ENCODE peak calls at places on chromosomes 2 and 18, in seven cellular contexts. H is Daoy; I is KBM-7; K is MM.1S; T is stimulated activated CD8-positive, alpha-beta memory T cell treated with anti-CD3 and anti-CD28 coated beads, Interleukin-7, amount 100 ng/mL, for 48 hours; Y is left lobe of liver; W is thyroid gland. U is an unnamed sample.

GRCh38 chr2:11343344-11343625 is 1.2 kb downstream of the ROCK2 start:
- DNase-seq in H (no peak), I (no peak), K (no peak), T (no peak), Y (no peak), W (no peak), U (no peak)

GRCh38 chr18:51006061-51006818 is 23.8 kb upstream of the SMAD4 start:
- DNase-seq in H (no peak), I (no peak), K (no peak), T (no peak), Y (no peak), W (no peak), U (no peak)

GRCh38 chr2:189549440-189549832 is 31.1 kb downstream of the SLC40A1 start:
- DNase-seq in H (no peak), I (no peak), K (no peak), T (no peak), Y (no peak), W (no peak), U (no peak)

GRCh38 chr2:109255594-109255993 is 126.6 kb downstream of the SH3RF3 start:
- DNase-seq in H (no peak), I (no peak), K (peak), T (no peak), Y (no peak), W (no peak), U (no peak)

GRCh38 chr2:162198239-162198638 is 45.0 kb downstream of the FAP start:
- DNase-seq in H (no peak), I (no peak), K (no peak), T (no peak), Y (no peak), W (no peak), U (no peak)

GRCh38 chr2:135657806-135658582 is 83.7 kb upstream of the UBXN4 start:
- DNase-seq in H (no peak), I (no peak), K (no peak), T (peak), Y (no peak), W (no peak), U (no peak)

GRCh38 chr18:66560092-66560491 is 43.8 kb downstream of the CDH19 start:
- DNase-seq in H (no peak), I (no peak), K (peak), T (no peak), Y (no peak), W (peak), U (no peak)

GRCh38 chr2:38092196-38092902 is 16.4 kb upstream of the CYP1B1 start:
- DNase-seq in H (peak), I (peak), K (no peak), T (no peak), Y (no peak), W (no peak), U (no peak)

GRCh38 chr2:80852079-80852807 is 547.7 kb upstream of the LRRTM1 start:
- DNase-seq in H (no peak), I (no peak), K (no peak), T (no peak), Y (no peak), W (no peak), U (no peak)

GRCh38 chr2:240303896-240304745 is 131.3 kb upstream of the GPC1 start:
- DNase-seq in H (no peak), I (no peak), K (no peak), T (no peak), Y (peak), W (no peak), U (peak)

GRCh38 chr2:3486047-3487027 is 33.0 kb downstream of the ADI1 start:
- DNase-seq in H (no peak), I (no peak), K (no peak), T (no peak), Y (no peak), W (no peak), U (no peak)

GRCh38 chr2:65722028-65722427 is 289.6 kb upstream of the SPRED2 start:
- DNase-seq in H (peak), I (peak), K (no peak), T (no peak), Y (no peak), W (peak), U (no peak)

GRCh38 chr2:71896385-71897144 is 251.1 kb downstream of the CYP26B1 start:
- DNase-seq in H (no peak), I (no peak), K (no peak), T (no peak), Y (no peak), W (no peak), U (peak)

GRCh38 chr2:73972846-73973245 is 11.9 kb upstream of the TET3 start:
- DNase-seq in H (no peak), I (peak), K (no peak), T (no peak), Y (no peak), W (no peak), U (no peak)

GRCh38 chr2:173997269-173997668 is 32.1 kb upstream of the SP3 start:
- DNase-seq in H (no peak), I (peak), K (peak), T (no peak), Y (peak), W (peak), U (no peak)

GRCh38 chr2:198096965-198097364 is 292.6 kb downstream of the PLCL1 start:
- DNase-seq in H (no peak), I (no peak), K (no peak), T (no peak), Y (no peak), W (no peak), U (no peak)

GRCh38 chr2:42967959-42968674 is 175.7 kb upstream of the HAAO start:
- DNase-seq in H (peak), I (peak), K (no peak), T (no peak), Y (no peak), W (peak), U (peak)

GRCh38 chr18:78514910-78515670 is 464.5 kb upstream of the SALL3 start:
- DNase-seq in H (no peak), I (no peak), K (no peak), T (no peak), Y (peak), W (no peak), U (peak)

GRCh38 chr2:234975611-234976010 is 23.8 kb downstream of the SH3BP4 start:
- DNase-seq in H (no peak), I (no peak), K (no peak), T (no peak), Y (no peak), W (no peak), U (no peak)

GRCh38 chr2:216632952-216633615 is at the start of gene IGFBP2:
- DNase-seq in H (peak), I (peak), K (no peak), T (peak), Y (peak), W (peak), U (peak)

GRCh38 chr2:12061317-12061716 is 314.9 kb downstream of the LPIN1 start:
- DNase-seq in H (no peak), I (no peak), K (no peak), T (no peak), Y (no peak), W (no peak), U (no peak)